ENCODE peak calls at places on chromosomes 11 and 22, in ten cellular contexts. Z, L, U, P, B, M, E, G, N and O are unnamed samples.

GRCh38 chr11:13721760-13722159 is 53.3 kb downstream of the FAR1 start:
- DNase-seq in L (no peak), G (no peak), M (no peak), N (no peak), B (no peak), P (no peak), U (no peak), E (no peak), Z (no peak), O (no peak)

GRCh38 chr11:33063326-33063775 is 24.0 kb downstream of the TCP11L1 start:
- DNase-seq in U (peak; percentile 54), E (peak; percentile 28), N (peak; percentile 16), P (no peak), G (no peak), Z (no peak), M (no peak), L (peak; percentile 79), B (no peak), O (no peak)

GRCh38 chr22:47310601-47311000 is 548.2 kb downstream of the TBC1D22A start:
- DNase-seq in N (no peak), B (no peak), E (peak; percentile 45), P (no peak), Z (no peak), L (no peak), G (no peak), U (peak; percentile 32), M (no peak), O (no peak)

GRCh38 chr11:130592056-130592455 is 143.6 kb downstream of the ADAMTS15 start:
- DNase-seq in U (peak; percentile 56), P (no peak), E (no peak), L (no peak), M (no peak), B (no peak), Z (no peak), G (no peak), N (no peak), O (no peak)

GRCh38 chr22:19598054-19598855 is 74.0 kb upstream of the CLDN5 start:
- DNase-seq in L (no peak), U (no peak), Z (peak; percentile 19), N (no peak), E (no peak), P (no peak), G (no peak), B (peak; percentile 7), M (no peak), O (no peak)

GRCh38 chr22:40605676-40606250 is 30.8 kb downstream of the MRTFA start:
- DNase-seq in L (no peak), G (no peak), M (no peak), Z (no peak), N (no peak), E (no peak), U (peak; percentile 28), B (no peak), P (no peak), O (no peak)

GRCh38 chr11:61160487-61161189 is 588 bp downstream of the VPS37C start:
- DNase-seq in E (no peak), L (no peak), B (no peak), Z (no peak), U (no peak), M (no peak), P (no peak), N (no peak), G (no peak), O (no peak)

GRCh38 chr22:45805413-45805812 is 133.8 kb downstream of the ATXN10 start:
- DNase-seq in L (no peak), G (no peak), B (no peak), N (no peak), Z (no peak), P (no peak), E (peak; percentile 52), M (no peak), U (peak; percentile 25), O (no peak)

GRCh38 chr11:27215471-27216267 is 147.3 kb downstream of the CCDC34 start:
- DNase-seq in E (no peak), B (no peak), U (peak; percentile 21), Z (no peak), P (no peak), M (no peak), G (no peak), N (no peak), L (no peak), O (no peak)

GRCh38 chr11:43567396-43567975 is 113.1 kb upstream of the HSD17B12 start:
- DNase-seq in G (no peak), M (no peak), N (no peak), B (peak; percentile 64), P (no peak), U (peak; percentile 51), L (peak; percentile 65), E (peak; percentile 71), Z (no peak), O (peak; percentile 33)

GRCh38 chr22:21633481-21633880 is 921 bp downstream of the CCDC116 start:
- DNase-seq in Z (no peak), G (no peak), U (no peak), P (no peak), M (no peak), L (no peak), B (no peak), N (no peak), E (no peak), O (no peak)

GRCh38 chr11:108966206-108966605 is 301.3 kb downstream of the DDX10 start:
- DNase-seq in Z (no peak), E (no peak), B (no peak), P (no peak), U (no peak), G (no peak), N (no peak), M (no peak), L (no peak), O (no peak)

GRCh38 chr11:2769779-2770555 is 70.2 kb upstream of the KCNQ1OT1 start:
- DNase-seq in P (no peak), E (no peak), B (no peak), N (no peak), L (no peak), M (peak; percentile 72), U (no peak), G (no peak), Z (no peak), O (no peak)

GRCh38 chr22:19438286-19438685 is 5.9 kb downstream of the MRPL40 start:
- DNase-seq in G (no peak), N (no peak), U (no peak), Z (no peak), B (no peak), E (no peak), M (no peak), L (no peak), P (no peak), O (no peak)

GRCh38 chr22:43090130-43090789 is 1.1 kb upstream of the TTLL1 start:
- DNase-seq in Z (peak; percentile 14), E (peak; percentile 87), P (no peak), B (peak; percentile 69), L (peak; percentile 95), G (peak; percentile 21), U (peak; percentile 87), M (peak; percentile 86), N (peak; percentile 45), O (peak; percentile 35)

GRCh38 chr11:67401495-67402191 is at the start of gene PPP1CA:
- DNase-seq in B (peak; percentile 99), P (peak; percentile 87), U (peak; percentile 87), N (peak; percentile 85), L (peak; percentile 83), E (peak; percentile 69), G (peak; percentile 92), M (peak; percentile 97), Z (peak; percentile 82), O (peak; percentile 79)

GRCh38 chr22:35446365-35446764 is 46.4 kb downstream of the MCM5 start:
- DNase-seq in L (no peak), U (peak; percentile 84), N (no peak), E (peak; percentile 84), G (no peak), P (no peak), Z (no peak), B (no peak), M (no peak), O (no peak)